ENCODE peak calls at places on chromosomes 11 and 22, in nine cellular contexts. One of them, this sample, is unnamed.

GRCh38 chr22:49191506-49191980 is 636.1 kb downstream of the BRD1 start:
- DNase-seq in cardiac muscle cell: no peak
- DNase-seq in osteocyte: no peak
- DNase-seq in testis: no peak
- DNase-seq in AG10803: no peak
- DNase-seq in CD4-positive, alpha-beta T cell: no peak
- DNase-seq in suprapubic skin: no peak
- DNase-seq in endothelial cell: no peak
- DNase-seq in fibroblast of the aortic adventitia: no peak
- DNase-seq in this sample: no peak

GRCh38 chr11:20112291-20113146 is 47.8 kb downstream of the DBX1 start:
- DNase-seq in AG10803: peak; percentile 90
- DNase-seq in fibroblast of the aortic adventitia: peak; percentile 95
- DNase-seq in testis: peak; percentile 54
- DNase-seq in suprapubic skin: peak; percentile 72
- DNase-seq in osteocyte: no peak
- DNase-seq in cardiac muscle cell: peak; percentile 94
- DNase-seq in CD4-positive, alpha-beta T cell: no peak
- DNase-seq in endothelial cell: no peak
- DNase-seq in this sample: no peak

GRCh38 chr11:1047576-1048156 is 11.1 kb upstream of the MUC6 start:
- DNase-seq in AG10803: no peak
- DNase-seq in cardiac muscle cell: no peak
- DNase-seq in testis: no peak
- DNase-seq in CD4-positive, alpha-beta T cell: no peak
- DNase-seq in fibroblast of the aortic adventitia: no peak
- DNase-seq in suprapubic skin: no peak
- DNase-seq in endothelial cell: no peak
- DNase-seq in osteocyte: no peak
- DNase-seq in this sample: no peak

GRCh38 chr11:43359432-43359818 is 705 bp downstream of the TTC17 start:
- DNase-seq in cardiac muscle cell: peak; percentile 38
- DNase-seq in endothelial cell: peak; percentile 18
- DNase-seq in AG10803: peak; percentile 26
- DNase-seq in suprapubic skin: no peak
- DNase-seq in osteocyte: no peak
- DNase-seq in fibroblast of the aortic adventitia: peak; percentile 28
- DNase-seq in CD4-positive, alpha-beta T cell: peak; percentile 3
- DNase-seq in testis: peak; percentile 47
- DNase-seq in this sample: no peak

GRCh38 chr11:34745209-34745608 is 124.3 kb downstream of the EHF start:
- DNase-seq in suprapubic skin: no peak
- DNase-seq in CD4-positive, alpha-beta T cell: no peak
- DNase-seq in fibroblast of the aortic adventitia: no peak
- DNase-seq in cardiac muscle cell: peak; percentile 43
- DNase-seq in AG10803: no peak
- DNase-seq in testis: peak; percentile 25
- DNase-seq in endothelial cell: no peak
- DNase-seq in osteocyte: no peak
- DNase-seq in this sample: no peak

GRCh38 chr11:27319065-27319464 is 44.0 kb downstream of the CCDC34 start:
- DNase-seq in osteocyte: no peak
- DNase-seq in endothelial cell: no peak
- DNase-seq in suprapubic skin: no peak
- DNase-seq in cardiac muscle cell: peak; percentile 10
- DNase-seq in testis: no peak
- DNase-seq in AG10803: peak; percentile 77
- DNase-seq in fibroblast of the aortic adventitia: peak; percentile 58
- DNase-seq in CD4-positive, alpha-beta T cell: no peak
- DNase-seq in this sample: no peak

GRCh38 chr11:27703453-27703852 is 3.2 kb upstream of the BDNF start:
- DNase-seq in suprapubic skin: no peak
- DNase-seq in endothelial cell: no peak
- DNase-seq in cardiac muscle cell: peak; percentile 49
- DNase-seq in osteocyte: no peak
- DNase-seq in testis: no peak
- DNase-seq in fibroblast of the aortic adventitia: peak; percentile 76
- DNase-seq in AG10803: peak; percentile 59
- DNase-seq in CD4-positive, alpha-beta T cell: no peak
- DNase-seq in this sample: no peak

GRCh38 chr11:43419460-43419859 is 60.7 kb downstream of the TTC17 start:
- DNase-seq in suprapubic skin: no peak
- DNase-seq in AG10803: peak; percentile 29
- DNase-seq in endothelial cell: peak; percentile 28
- DNase-seq in cardiac muscle cell: peak; percentile 60
- DNase-seq in testis: peak; percentile 44
- DNase-seq in osteocyte: no peak
- DNase-seq in fibroblast of the aortic adventitia: peak; percentile 58
- DNase-seq in CD4-positive, alpha-beta T cell: no peak
- DNase-seq in this sample: no peak

GRCh38 chr11:123301696-123302400 is 106.8 kb upstream of the CLMP start:
- DNase-seq in testis: peak; percentile 73
- DNase-seq in endothelial cell: peak; percentile 84
- DNase-seq in osteocyte: peak; percentile 86
- DNase-seq in cardiac muscle cell: peak; percentile 55
- DNase-seq in fibroblast of the aortic adventitia: peak; percentile 25
- DNase-seq in AG10803: peak; percentile 25
- DNase-seq in suprapubic skin: peak; percentile 64
- DNase-seq in CD4-positive, alpha-beta T cell: peak; percentile 66
- DNase-seq in this sample: peak; percentile 65

GRCh38 chr11:123304828-123305530 is 109.9 kb upstream of the CLMP start:
- DNase-seq in osteocyte: no peak
- DNase-seq in fibroblast of the aortic adventitia: no peak
- DNase-seq in testis: no peak
- DNase-seq in AG10803: no peak
- DNase-seq in suprapubic skin: no peak
- DNase-seq in cardiac muscle cell: no peak
- DNase-seq in endothelial cell: no peak
- DNase-seq in CD4-positive, alpha-beta T cell: no peak
- DNase-seq in this sample: no peak

GRCh38 chr11:123305601-123306000 is 110.6 kb upstream of the CLMP start:
- DNase-seq in endothelial cell: no peak
- DNase-seq in suprapubic skin: no peak
- DNase-seq in AG10803: no peak
- DNase-seq in fibroblast of the aortic adventitia: no peak
- DNase-seq in CD4-positive, alpha-beta T cell: no peak
- DNase-seq in cardiac muscle cell: no peak
- DNase-seq in testis: no peak
- DNase-seq in osteocyte: no peak
- DNase-seq in this sample: no peak

GRCh38 chr11:123302751-123303195 is 107.7 kb upstream of the CLMP start:
- DNase-seq in fibroblast of the aortic adventitia: peak; percentile 46
- DNase-seq in endothelial cell: no peak
- DNase-seq in CD4-positive, alpha-beta T cell: no peak
- DNase-seq in AG10803: peak; percentile 74
- DNase-seq in suprapubic skin: no peak
- DNase-seq in testis: no peak
- DNase-seq in osteocyte: no peak
- DNase-seq in cardiac muscle cell: peak; percentile 56
- DNase-seq in this sample: no peak

DNA sequence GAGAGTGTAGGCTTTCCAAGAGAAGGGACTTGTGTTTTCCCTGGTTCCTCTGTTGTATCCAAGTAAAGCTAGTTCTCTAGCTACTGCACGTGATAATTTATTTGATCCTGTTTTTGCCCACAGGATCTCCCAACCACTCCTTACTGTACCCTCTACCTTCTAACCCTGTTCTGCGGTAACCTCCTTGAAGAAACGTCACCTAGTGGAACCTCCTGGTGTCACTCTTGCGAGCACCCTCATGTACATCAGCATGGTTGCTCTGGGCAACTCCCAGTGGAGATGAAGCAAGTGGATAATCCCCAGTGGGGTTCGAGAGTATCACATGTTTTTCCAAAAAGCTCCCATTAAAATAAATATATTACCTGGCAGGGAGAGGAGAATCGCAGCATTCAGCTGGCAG is 108.9 kb upstream of the CLMP start:
- DNase-seq in cardiac muscle cell: no peak
- DNase-seq in AG10803: no peak
- DNase-seq in testis: no peak
- DNase-seq in CD4-positive, alpha-beta T cell: no peak
- DNase-seq in suprapubic skin: no peak
- DNase-seq in fibroblast of the aortic adventitia: no peak
- DNase-seq in osteocyte: no peak
- DNase-seq in endothelial cell: no peak
- DNase-seq in this sample: no peak
- TF ChIP-seq CTCF in cardiac muscle cell: no peak
- TF ChIP-seq CTCF in AG10803: no peak
- TF ChIP-seq CTCF in testis: no peak
- TF ChIP-seq CTCF in CD4-positive, alpha-beta T cell: no peak
- TF ChIP-seq CTCF in suprapubic skin: no peak
- TF ChIP-seq CTCF in fibroblast of the aortic adventitia: no peak
- TF ChIP-seq CTCF in osteocyte: no peak
- TF ChIP-seq CTCF in endothelial cell: no peak
- TF ChIP-seq CTCF in this sample: no peak

DNA sequence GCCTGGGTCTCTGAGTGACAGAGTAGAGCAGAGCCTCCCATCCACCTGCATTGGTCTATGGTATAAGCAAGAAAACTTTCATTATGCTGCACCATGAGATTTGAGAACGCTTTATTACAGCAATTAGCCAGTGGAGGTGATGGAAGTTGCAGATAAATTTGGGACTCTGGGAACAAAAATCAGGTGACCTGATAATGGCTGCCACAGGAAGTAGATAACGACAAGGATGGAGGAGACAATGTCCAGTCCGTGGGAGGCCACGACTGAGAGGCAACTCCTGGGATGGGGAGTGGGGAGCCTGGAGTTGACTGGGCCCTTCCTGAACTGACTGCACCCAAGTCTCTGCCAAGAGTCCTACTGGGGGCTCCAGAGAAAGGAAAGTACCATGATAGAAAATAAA is 4.7 kb downstream of the MRGPRD start:
- DNase-seq in endothelial cell: no peak
- DNase-seq in cardiac muscle cell: no peak
- DNase-seq in CD4-positive, alpha-beta T cell: no peak
- DNase-seq in suprapubic skin: peak; percentile 17
- DNase-seq in AG10803: no peak
- DNase-seq in fibroblast of the aortic adventitia: no peak
- DNase-seq in osteocyte: no peak
- DNase-seq in testis: no peak
- DNase-seq in this sample: no peak
- TF ChIP-seq CTCF in endothelial cell: no peak
- TF ChIP-seq CTCF in cardiac muscle cell: no peak
- TF ChIP-seq CTCF in CD4-positive, alpha-beta T cell: no peak
- TF ChIP-seq CTCF in suprapubic skin: no peak
- TF ChIP-seq CTCF in AG10803: no peak
- TF ChIP-seq CTCF in fibroblast of the aortic adventitia: no peak
- TF ChIP-seq CTCF in osteocyte: no peak
- TF ChIP-seq CTCF in testis: no peak
- TF ChIP-seq CTCF in this sample: no peak

GRCh38 chr11:74232316-74232950 is 61.3 kb downstream of the PPME1 start:
- DNase-seq in suprapubic skin: no peak
- DNase-seq in AG10803: no peak
- DNase-seq in cardiac muscle cell: no peak
- DNase-seq in osteocyte: no peak
- DNase-seq in testis: no peak
- DNase-seq in fibroblast of the aortic adventitia: no peak
- DNase-seq in CD4-positive, alpha-beta T cell: peak; percentile 11
- DNase-seq in endothelial cell: no peak
- DNase-seq in this sample: no peak

GRCh38 chr11:74225565-74225964 is 54.5 kb downstream of the PPME1 start:
- DNase-seq in osteocyte: no peak
- DNase-seq in testis: no peak
- DNase-seq in endothelial cell: no peak
- DNase-seq in AG10803: no peak
- DNase-seq in cardiac muscle cell: no peak
- DNase-seq in fibroblast of the aortic adventitia: no peak
- DNase-seq in suprapubic skin: no peak
- DNase-seq in CD4-positive, alpha-beta T cell: no peak
- DNase-seq in this sample: no peak

GRCh38 chr11:74221816-74222215 is 50.7 kb downstream of the PPME1 start:
- DNase-seq in osteocyte: no peak
- DNase-seq in AG10803: no peak
- DNase-seq in CD4-positive, alpha-beta T cell: no peak
- DNase-seq in suprapubic skin: no peak
- DNase-seq in cardiac muscle cell: peak; percentile 2
- DNase-seq in testis: no peak
- DNase-seq in fibroblast of the aortic adventitia: peak; percentile 13
- DNase-seq in endothelial cell: no peak
- DNase-seq in this sample: no peak

DNA sequence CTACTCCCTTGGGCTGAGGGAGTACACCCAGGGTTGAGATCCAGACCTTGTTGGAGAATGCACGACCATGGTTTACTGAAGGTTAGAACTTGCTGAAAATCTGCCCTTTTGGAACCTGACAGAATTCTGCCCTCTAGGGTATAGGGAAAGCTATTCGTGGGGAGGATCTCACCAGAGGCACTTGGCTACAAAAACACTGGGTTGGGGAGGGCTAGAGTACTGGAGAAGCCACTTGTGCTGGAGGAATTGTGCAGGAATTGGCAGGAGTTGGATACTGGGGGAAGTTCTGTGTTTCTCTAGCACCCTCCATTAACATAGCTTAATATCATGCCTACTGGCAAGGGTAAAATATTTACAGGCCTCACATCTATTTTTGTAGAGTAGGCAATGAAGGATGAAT is 55.8 kb downstream of the PPME1 start:
- DNase-seq in testis: no peak
- DNase-seq in CD4-positive, alpha-beta T cell: no peak
- DNase-seq in fibroblast of the aortic adventitia: no peak
- DNase-seq in AG10803: no peak
- DNase-seq in suprapubic skin: no peak
- DNase-seq in endothelial cell: no peak
- DNase-seq in cardiac muscle cell: no peak
- DNase-seq in osteocyte: no peak
- DNase-seq in this sample: no peak
- TF ChIP-seq CTCF in testis: no peak
- TF ChIP-seq CTCF in CD4-positive, alpha-beta T cell: no peak
- TF ChIP-seq CTCF in fibroblast of the aortic adventitia: no peak
- TF ChIP-seq CTCF in AG10803: no peak
- TF ChIP-seq CTCF in suprapubic skin: no peak
- TF ChIP-seq CTCF in endothelial cell: no peak
- TF ChIP-seq CTCF in cardiac muscle cell: no peak
- TF ChIP-seq CTCF in osteocyte: no peak
- TF ChIP-seq CTCF in this sample: no peak

GRCh38 chr11:67538823-67539505 is 15.7 kb upstream of the CABP2 start:
- DNase-seq in cardiac muscle cell: no peak
- DNase-seq in osteocyte: no peak
- DNase-seq in fibroblast of the aortic adventitia: no peak
- DNase-seq in endothelial cell: no peak
- DNase-seq in suprapubic skin: no peak
- DNase-seq in testis: no peak
- DNase-seq in CD4-positive, alpha-beta T cell: no peak
- DNase-seq in AG10803: no peak
- DNase-seq in this sample: no peak

GRCh38 chr11:67542971-67543370 is 19.7 kb upstream of the CABP2 start:
- DNase-seq in CD4-positive, alpha-beta T cell: no peak
- DNase-seq in suprapubic skin: no peak
- DNase-seq in endothelial cell: no peak
- DNase-seq in testis: no peak
- DNase-seq in cardiac muscle cell: no peak
- DNase-seq in osteocyte: no peak
- DNase-seq in fibroblast of the aortic adventitia: no peak
- DNase-seq in AG10803: no peak
- DNase-seq in this sample: no peak

GRCh38 chr11:67542169-67542568 is 18.9 kb upstream of the CABP2 start:
- DNase-seq in testis: no peak
- DNase-seq in CD4-positive, alpha-beta T cell: no peak
- DNase-seq in AG10803: no peak
- DNase-seq in fibroblast of the aortic adventitia: no peak
- DNase-seq in suprapubic skin: no peak
- DNase-seq in cardiac muscle cell: no peak
- DNase-seq in osteocyte: no peak
- DNase-seq in endothelial cell: no peak
- DNase-seq in this sample: no peak

GRCh38 chr11:67539588-67539987 is 16.3 kb upstream of the CABP2 start:
- DNase-seq in testis: peak; percentile 54
- DNase-seq in fibroblast of the aortic adventitia: no peak
- DNase-seq in suprapubic skin: no peak
- DNase-seq in cardiac muscle cell: no peak
- DNase-seq in AG10803: peak; percentile 7
- DNase-seq in endothelial cell: no peak
- DNase-seq in CD4-positive, alpha-beta T cell: no peak
- DNase-seq in osteocyte: no peak
- DNase-seq in this sample: no peak

GRCh38 chr11:67541198-67541597 is 18.0 kb upstream of the CABP2 start:
- DNase-seq in fibroblast of the aortic adventitia: no peak
- DNase-seq in testis: no peak
- DNase-seq in suprapubic skin: no peak
- DNase-seq in endothelial cell: no peak
- DNase-seq in osteocyte: no peak
- DNase-seq in cardiac muscle cell: no peak
- DNase-seq in CD4-positive, alpha-beta T cell: no peak
- DNase-seq in AG10803: no peak
- DNase-seq in this sample: no peak
- TF ChIP-seq CTCF in fibroblast of the aortic adventitia: no peak
- TF ChIP-seq CTCF in testis: no peak
- TF ChIP-seq CTCF in suprapubic skin: no peak
- TF ChIP-seq CTCF in endothelial cell: no peak
- TF ChIP-seq CTCF in osteocyte: no peak
- TF ChIP-seq CTCF in cardiac muscle cell: no peak
- TF ChIP-seq CTCF in CD4-positive, alpha-beta T cell: no peak
- TF ChIP-seq CTCF in AG10803: no peak
- TF ChIP-seq CTCF in this sample: no peak

This sample was measured in activated B cell treated with CpG ODN at 0.5 μM for 24 hours.